ENCODE peak calls at places on chromosomes 16 and 17, in seven cellular contexts. T, Q, P, Y, B, X and H are unnamed samples.
A peak's percentile ranks its signal among the peaks of the same experiment; 100 is the strongest.

GRCh38 chr17:61410555-61411089 is 11.0 kb downstream of the TBX2 start:
- DNase-seq in T (peak; percentile 38), Q (peak; percentile 92), P (no peak), Y (peak; percentile 49), B (peak; percentile 49), X (peak; percentile 78), H (peak; percentile 84)

GRCh38 chr17:47204722-47205418 is 4.3 kb upstream of the MYL4 start:
- DNase-seq in T (no peak), Q (peak; percentile 54), P (no peak), Y (no peak), B (peak; percentile 36), X (peak; percentile 47), H (no peak)

GRCh38 chr16:3058173-3059030 is 7.0 kb upstream of the IL32 start:
- DNase-seq in T (peak; percentile 64), Q (peak; percentile 87), P (peak; percentile 37), Y (no peak), B (no peak), X (peak; percentile 80), H (peak; percentile 77)

GRCh38 chr16:89847930-89848297 is 19.6 kb downstream of the SPIRE2 start:
- DNase-seq in T (no peak), Q (no peak), P (no peak), Y (no peak), B (no peak), X (peak; percentile 32), H (no peak)

GRCh38 chr17:80866050-80866793 is 125.4 kb upstream of the CHMP6 start:
- DNase-seq in T (peak; percentile 69), Q (peak; percentile 86), P (peak; percentile 61), Y (no peak), B (peak; percentile 42), X (peak; percentile 75), H (peak; percentile 56)

GRCh38 chr16:87499189-87499486 is 6.3 kb upstream of the ZCCHC14 start:
- DNase-seq in T (peak; percentile 73), Q (no peak), P (peak; percentile 33), Y (no peak), B (no peak), X (no peak), H (no peak)

GRCh38 chr17:694239-694638 is 20.4 kb downstream of the VPS53 start:
- DNase-seq in T (peak; percentile 94), Q (no peak), P (peak; percentile 87), Y (no peak), B (no peak), X (no peak), H (no peak)

GRCh38 chr16:54116126-54116525 is 170.5 kb downstream of the IRX3 start:
- DNase-seq in T (no peak), Q (no peak), P (no peak), Y (no peak), B (no peak), X (no peak), H (no peak)

GRCh38 chr16:14180431-14181059 is 109.4 kb downstream of the MRTFB start:
- DNase-seq in T (peak; percentile 73), Q (peak; percentile 57), P (no peak), Y (no peak), B (no peak), X (no peak), H (peak; percentile 50)

GRCh38 chr17:76529224-76529642 is 8.3 kb downstream of the CYGB start:
- DNase-seq in T (peak; percentile 79), Q (peak; percentile 96), P (no peak), Y (no peak), B (no peak), X (no peak), H (peak; percentile 80)

GRCh38 chr17:74987909-74988711 is 678 bp downstream of the CDR2L start:
- DNase-seq in T (peak; percentile 66), Q (peak; percentile 96), P (peak; percentile 77), Y (no peak), B (no peak), X (no peak), H (peak; percentile 84)

GRCh38 chr17:28328325-28328724 is 6.9 kb downstream of the IFT20 start:
- DNase-seq in T (no peak), Q (no peak), P (no peak), Y (no peak), B (no peak), X (no peak), H (no peak)

GRCh38 chr16:57959804-57960203 is 11.1 kb downstream of the CNGB1 start:
- DNase-seq in T (no peak), Q (no peak), P (no peak), Y (no peak), B (no peak), X (no peak), H (no peak)